ENCODE peak calls at places on chromosomes 13 and 19, in four cellular contexts. D is adipocyte, E is right lobe of liver, L is stomach. V is an unnamed sample.

GRCh38 chr19:49869484-49870308 is 2.3 kb upstream of the PNKP start:
- DNase-seq in D (peak; percentile 100), E (peak; percentile 95), L (peak; percentile 96), V (peak; percentile 95)

GRCh38 chr13:44188257-44188656 is 185.4 kb upstream of the SERP2 start:
- DNase-seq in D (peak; percentile 13), E (no peak), L (no peak), V (no peak)

GRCh38 chr13:45534604-45535003 is 69.9 kb downstream of the COG3 start:
- DNase-seq in D (no peak), E (no peak), L (no peak), V (no peak)

GRCh38 chr13:25980255-25980654 is 71.6 kb downstream of the SHISA2 start:
- DNase-seq in D (peak; percentile 32), E (no peak), L (no peak), V (no peak)

GRCh38 chr19:28878862-28879566 is 333.9 kb downstream of the UQCRFS1 start:
- DNase-seq in D (peak; percentile 86), E (peak; percentile 70), L (peak; percentile 77), V (peak; percentile 64)

GRCh38 chr19:42276821-42277220 is 7.8 kb downstream of the CIC start:
- DNase-seq in D (no peak), E (no peak), L (no peak), V (no peak)

GRCh38 chr13:109344552-109345157 is 441.7 kb downstream of the IRS2 start:
- DNase-seq in D (peak; percentile 42), E (no peak), L (no peak), V (no peak)

GRCh38 chr13:73273737-73274136 is 214.9 kb downstream of the KLF5 start:
- DNase-seq in D (peak; percentile 75), E (no peak), L (no peak), V (no peak)

GRCh38 chr13:51697181-51697580 is 106.8 kb downstream of the DHRS12 start:
- DNase-seq in D (peak; percentile 37), E (no peak), L (no peak), V (no peak)

GRCh38 chr19:46520616-46521015 is 24.9 kb upstream of the PNMA8B start:
- DNase-seq in D (no peak), E (no peak), L (no peak), V (no peak)

DNA sequence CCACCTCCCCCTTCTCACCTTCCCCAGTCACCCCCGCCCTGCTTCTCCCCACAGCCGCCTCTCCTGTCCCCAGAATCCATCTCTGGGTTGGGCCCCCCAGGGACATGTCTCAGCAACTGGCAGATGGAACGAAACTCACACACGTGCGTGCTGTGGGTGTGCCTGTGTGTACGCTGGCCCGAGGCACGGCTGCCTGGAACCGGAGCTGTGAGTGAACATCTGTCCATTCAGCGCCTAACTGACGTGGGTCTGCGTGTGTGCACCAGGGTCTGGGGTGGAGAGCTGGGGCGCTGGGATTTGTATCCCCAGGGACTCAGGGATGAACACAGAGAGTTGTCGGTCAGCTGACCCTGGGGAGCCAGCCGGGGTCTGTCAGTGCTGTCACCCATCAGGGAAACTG is 752 bp upstream of the HAS1 start:
- DNase-seq in D (peak; percentile 13), E (no peak), L (no peak), V (no peak)
- H3K4me3 ChIP-seq in D (peak overlapping the region; percentile 61), E (no peak overlapping the region), L (no peak overlapping the region), V (no peak overlapping the region)

GRCh38 chr19:43699506-43700367 is 16.1 kb upstream of the IRGC start:
- DNase-seq in D (no peak), E (peak; percentile 46), L (peak; percentile 34), V (peak; percentile 58)
- H3K4me3 ChIP-seq in D (peak overlapping the region; percentile 78), E (no peak overlapping the region), L (peak overlapping the region; percentile 32), V (peak overlapping the region; percentile 42)

GRCh38 chr19:44692379-44692721 is 6.6 kb upstream of the CEACAM16 start:
- DNase-seq in D (no peak), E (no peak), L (no peak), V (no peak)
- H3K4me3 ChIP-seq in D (no peak overlapping the region), E (no peak overlapping the region), L (no peak overlapping the region), V (no peak overlapping the region)

DNA sequence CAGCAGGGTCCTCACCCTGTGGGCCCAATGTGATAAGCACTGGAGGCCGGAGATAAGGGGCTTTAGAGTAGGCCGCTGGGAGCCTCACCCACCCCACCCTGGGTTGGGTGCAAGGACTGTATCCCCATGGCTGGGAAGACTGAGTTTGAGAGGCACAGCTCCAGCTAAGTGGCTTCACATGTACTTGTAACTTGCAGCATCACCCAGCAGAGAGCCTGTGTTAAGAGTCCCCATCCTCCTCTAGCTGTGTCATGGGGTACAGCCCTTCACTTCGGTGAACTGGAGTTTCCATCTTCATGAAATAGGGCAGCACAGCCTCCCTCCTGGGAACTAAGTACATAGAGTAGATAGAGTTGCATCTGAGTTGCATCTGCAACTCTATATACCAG is 1.3 kb downstream of the PRDX2 start:
- DNase-seq in D (no peak), E (no peak), L (no peak), V (no peak)
- H3K4me3 ChIP-seq in D (peak overlapping the region; percentile 89), E (no peak overlapping the region), L (peak overlapping the region; percentile 80), V (peak overlapping the region; percentile 96)

DNA sequence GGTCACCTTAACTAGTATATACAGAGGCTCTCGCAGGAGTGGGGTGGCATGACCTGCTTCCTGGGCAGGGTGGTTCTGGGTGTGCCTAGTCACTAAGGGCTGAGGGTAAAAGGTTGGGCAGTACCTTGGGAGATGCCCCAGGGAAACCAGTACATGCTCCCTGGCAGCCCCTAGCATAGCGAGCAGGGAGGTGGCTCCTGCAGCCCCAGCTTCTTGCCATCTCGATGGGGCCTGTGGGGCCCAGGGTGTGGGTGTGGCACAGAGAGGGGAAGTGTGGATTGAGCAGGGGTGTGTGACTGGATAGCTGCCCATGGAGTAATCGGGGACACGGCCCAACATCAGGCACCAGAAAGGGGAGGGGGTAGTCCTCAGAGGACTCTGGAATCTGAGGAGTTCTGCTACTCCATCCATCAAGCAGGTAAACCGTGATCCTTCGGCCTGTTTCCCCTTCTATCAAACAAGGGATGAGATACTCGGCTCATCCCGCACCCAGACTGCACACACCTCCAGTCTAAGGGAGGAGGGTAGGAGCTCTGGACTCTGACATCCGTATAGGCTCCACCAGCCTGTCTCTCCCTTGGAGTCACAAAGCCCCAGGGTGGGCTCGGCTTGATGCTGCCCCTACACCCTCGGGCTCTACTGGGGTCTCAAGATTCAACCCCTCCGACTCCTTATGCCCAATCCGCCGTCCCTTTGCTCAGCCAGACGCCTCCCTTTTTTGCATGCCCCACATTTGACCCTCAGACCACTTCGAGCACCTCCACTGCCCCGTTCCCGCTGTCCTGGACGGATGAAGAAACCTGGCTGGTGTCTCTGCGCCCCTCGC is 1.1 kb downstream of the ZBTB45 start:
- DNase-seq in D (peak; percentile 20), E (no peak), L (no peak), V (peak; percentile 56)
- H3K4me3 ChIP-seq in D (peak overlapping the region; percentile 91), E (peak overlapping the region; percentile 68), L (peak overlapping the region; percentile 94), V (peak overlapping the region; percentile 97)